ENCODE peak calls at places on chromosomes 1 and 21, in nine cellular contexts. X, R, U, N, E, H, W, O and S are unnamed samples.

GRCh38 chr1:22291926-22292788 is 149.3 kb upstream of the WNT4 start:
- DNase-seq in N (no peak), W (no peak), R (peak), H (no peak), E (no peak), O (no peak), X (no peak), U (no peak), S (no peak)

GRCh38 chr1:162822391-162823200 is 32.1 kb downstream of the HSD17B7 start:
- DNase-seq in N (peak), W (no peak), E (no peak), H (peak), R (no peak), O (no peak), U (peak), X (no peak), S (no peak)

GRCh38 chr1:10379676-10380075 is 19.2 kb upstream of the PGD start:
- DNase-seq in R (no peak), U (no peak), E (no peak), N (no peak), H (no peak), W (no peak), X (no peak), O (no peak), S (no peak)

GRCh38 chr1:61588736-61589381 is 136.1 kb downstream of the TM2D1 start:
- DNase-seq in H (peak), R (no peak), U (peak), O (peak), N (peak), E (peak), X (peak), W (peak), S (peak)

GRCh38 chr21:41124626-41125240 is 43.2 kb upstream of the BACE2 start:
- DNase-seq in R (peak), N (no peak), E (no peak), H (no peak), U (no peak), O (no peak), W (no peak), X (no peak), S (no peak)

GRCh38 chr1:205658943-205659581 is 21.2 kb downstream of the SLC45A3 start:
- DNase-seq in E (peak), U (peak), N (peak), X (peak), W (peak), H (peak), O (peak), R (peak), S (peak)

GRCh38 chr1:182833271-182833670 is 5.9 kb upstream of the DHX9 start:
- DNase-seq in N (no peak), E (no peak), R (no peak), W (peak), H (no peak), X (no peak), O (no peak), U (no peak), S (no peak)

GRCh38 chr1:202205523-202206190 is 12.1 kb downstream of the LGR6 start:
- DNase-seq in O (no peak), H (peak), E (no peak), W (no peak), R (no peak), X (no peak), U (no peak), N (no peak), S (no peak)

GRCh38 chr1:23779826-23780371 is 1.7 kb downstream of the PITHD1 start:
- DNase-seq in E (no peak), N (no peak), X (peak), R (no peak), H (no peak), U (no peak), W (peak), O (no peak), S (no peak)

GRCh38 chr1:10302416-10302815 is 92.0 kb downstream of the KIF1B start:
- DNase-seq in E (no peak), O (no peak), R (no peak), U (no peak), W (no peak), N (no peak), X (no peak), H (no peak), S (no peak)

GRCh38 chr1:34460193-34460592 is 283.5 kb downstream of the C1orf94 start:
- DNase-seq in W (peak), U (peak), N (no peak), H (peak), X (no peak), O (peak), R (no peak), E (peak), S (peak)

GRCh38 chr1:109927908-109928307 is 17.3 kb downstream of the CSF1 start:
- DNase-seq in N (no peak), R (peak), X (peak), E (no peak), U (no peak), W (peak), O (no peak), H (no peak), S (no peak)

GRCh38 chr1:39381839-39382238 is 109.6 kb upstream of the BMP8A start:
- DNase-seq in X (peak), E (no peak), H (no peak), U (no peak), R (no peak), O (no peak), N (no peak), W (no peak), S (no peak)

GRCh38 chr1:60998786-60999185 is 83.6 kb upstream of the NFIA start:
- DNase-seq in U (no peak), N (no peak), X (no peak), O (no peak), E (no peak), H (no peak), W (no peak), R (no peak), S (no peak)

GRCh38 chr1:228093050-228093906 is 9.8 kb downstream of the C1orf35 start:
- DNase-seq in X (no peak), N (no peak), R (peak), U (peak), E (no peak), O (no peak), W (no peak), H (no peak), S (no peak)

GRCh38 chr1:47436304-47436978 is 1.4 kb upstream of the FOXD2 start:
- DNase-seq in N (peak), E (peak), O (peak), H (peak), R (peak), U (peak), X (peak), W (peak), S (peak)

GRCh38 chr1:171803056-171803455 is 21.6 kb downstream of the METTL13 start:
- DNase-seq in O (no peak), E (peak), H (no peak), W (no peak), N (no peak), R (no peak), U (no peak), X (peak), S (no peak)

GRCh38 chr1:226029568-226030225 is 30.6 kb upstream of the SDE2 start:
- DNase-seq in W (no peak), X (no peak), H (no peak), N (no peak), R (no peak), E (no peak), U (no peak), O (no peak), S (no peak)

GRCh38 chr1:57017201-57017600 is 51.4 kb upstream of the C8B start:
- DNase-seq in E (no peak), N (no peak), R (no peak), W (no peak), U (no peak), X (no peak), H (no peak), O (no peak), S (no peak)

GRCh38 chr1:192399161-192399560 is 82.4 kb downstream of the RGS21 start:
- DNase-seq in R (no peak), X (no peak), W (no peak), H (peak), E (no peak), N (no peak), U (no peak), O (no peak), S (no peak)